ENCODE peak calls at places on chromosomes 13 and 19, in ten cellular contexts. S is tibial nerve, Z is A549, Y is suprapubic skin, T is stomach, L is K562, E is GM12878, W is HepG2, P is H1, O is esophagus muscularis mucosa. Q is an unnamed sample.

GRCh38 chr13:98535501-98536357 is 41.2 kb downstream of the STK24 start:
- DNase-seq in W (peak; percentile 22), E (no peak), S (no peak), Z (no peak), T (no peak), O (no peak), L (no peak), P (no peak), Y (no peak), Q (no peak)

GRCh38 chr13:44385401-44385800 is 11.8 kb downstream of the SERP2 start:
- DNase-seq in E (no peak), L (no peak), S (no peak), O (no peak), Z (no peak), P (no peak), T (no peak), Y (no peak), W (no peak), Q (no peak)

GRCh38 chr13:86425127-86425526 is 625.9 kb upstream of the SLITRK6 start:
- DNase-seq in O (no peak), P (no peak), Y (no peak), E (no peak), T (no peak), Z (no peak), W (no peak), S (no peak), L (no peak), Q (no peak)

GRCh38 chr19:42091300-42092266 is 15.6 kb downstream of the ZNF574 start:
- DNase-seq in L (peak; percentile 48), S (no peak), W (no peak), Y (no peak), E (no peak), P (no peak), Z (peak; percentile 66), O (no peak), T (peak; percentile 62), Q (peak; percentile 72)

GRCh38 chr13:114124921-114125320 is 7.5 kb downstream of the RASA3 start:
- DNase-seq in E (no peak), L (no peak), Z (no peak), O (no peak), S (no peak), T (no peak), W (no peak), P (no peak), Y (no peak), Q (no peak)

GRCh38 chr13:96552523-96552922 is 441.8 kb downstream of the OXGR1 start:
- DNase-seq in W (no peak), O (no peak), E (no peak), S (no peak), T (no peak), Z (no peak), L (no peak), Y (no peak), P (no peak), Q (no peak)

GRCh38 chr19:13132471-13133166 is 14.6 kb downstream of the NACC1 start:
- DNase-seq in Z (no peak), W (no peak), S (no peak), E (no peak), Y (no peak), T (no peak), O (no peak), L (no peak), P (no peak), Q (no peak)

GRCh38 chr13:39196957-39197644 is 158.8 kb downstream of the NHLRC3 start:
- DNase-seq in O (no peak), E (no peak), S (no peak), T (no peak), Y (no peak), W (no peak), P (no peak), Z (no peak), L (no peak), Q (no peak)

GRCh38 chr19:35207391-35207871 is 21.1 kb downstream of the FAM187B start:
- DNase-seq in L (no peak), W (no peak), Z (no peak), E (no peak), P (no peak), T (no peak), Y (no peak), S (no peak), O (peak; percentile 75), Q (no peak)

GRCh38 chr19:16714702-16715294 is 4.8 kb upstream of the NWD1 start:
- DNase-seq in Z (peak; percentile 52), W (peak; percentile 24), L (peak; percentile 78), P (peak; percentile 50), E (peak; percentile 20), O (no peak), Y (peak; percentile 62), S (peak; percentile 27), T (peak; percentile 64), Q (peak; percentile 72)

GRCh38 chr19:2289714-2290435 is 7.9 kb upstream of the PEAK3 start:
- DNase-seq in O (no peak), P (no peak), S (no peak), T (peak; percentile 41), Y (peak; percentile 74), Z (no peak), E (peak; percentile 48), L (peak; percentile 67), W (no peak), Q (peak; percentile 53)

GRCh38 chr13:66558511-66558910 is 671.6 kb downstream of the PCDH9 start:
- DNase-seq in L (peak; percentile 23), P (no peak), Y (no peak), T (no peak), O (no peak), W (no peak), S (no peak), E (no peak), Z (no peak), Q (no peak)

GRCh38 chr13:41588899-41589298 is 131.5 kb downstream of the RGCC start:
- DNase-seq in O (no peak), Z (peak; percentile 70), L (peak; percentile 65), T (no peak), S (no peak), P (no peak), W (peak; percentile 50), E (no peak), Y (no peak), Q (no peak)

GRCh38 chr13:22454586-22454985 is 726.2 kb upstream of the SGCG start:
- DNase-seq in O (no peak), E (no peak), L (no peak), T (no peak), W (no peak), S (no peak), Z (no peak), Y (no peak), P (peak; percentile 41), Q (no peak)

GRCh38 chr19:10339380-10339960 is at the start of gene ICAM3:
- DNase-seq in O (no peak), S (no peak), Y (no peak), L (no peak), W (no peak), T (peak; percentile 36), P (no peak), Z (no peak), E (peak; percentile 43), Q (peak; percentile 58)

GRCh38 chr19:5863030-5863665 is 7.2 kb downstream of the FUT5 start:
- DNase-seq in P (no peak), Z (no peak), S (no peak), E (no peak), O (no peak), Y (no peak), T (no peak), W (no peak), L (no peak), Q (no peak)

GRCh38 chr13:112525306-112525945 is 62.5 kb downstream of the TUBGCP3 start:
- DNase-seq in O (no peak), T (no peak), P (no peak), E (no peak), Z (no peak), Y (no peak), L (no peak), W (no peak), S (no peak), Q (no peak)

GRCh38 chr13:96671073-96671472 is 323.2 kb downstream of the OXGR1 start:
- DNase-seq in P (no peak), E (no peak), Z (no peak), Y (no peak), S (no peak), W (no peak), O (no peak), T (no peak), L (no peak), Q (no peak)

GRCh38 chr13:47415048-47415447 is 518.2 kb upstream of the HTR2A start:
- DNase-seq in Y (no peak), W (no peak), T (no peak), O (no peak), L (no peak), S (no peak), Z (no peak), E (no peak), P (no peak), Q (no peak)

GRCh38 chr13:110944121-110944967 is 29.5 kb upstream of the ANKRD10 start:
- DNase-seq in P (no peak), S (no peak), T (peak; percentile 32), W (peak; percentile 52), O (no peak), Y (no peak), Z (peak; percentile 65), L (peak; percentile 81), E (no peak), Q (peak; percentile 20)

GRCh38 chr13:47539317-47539716 is 461.8 kb downstream of the SUCLA2 start:
- DNase-seq in Z (no peak), P (no peak), T (no peak), Y (no peak), S (no peak), E (no peak), O (no peak), W (no peak), L (no peak), Q (no peak)

GRCh38 chr19:28737526-28737925 is 475.4 kb downstream of the UQCRFS1 start:
- DNase-seq in Y (no peak), T (no peak), W (no peak), S (no peak), L (no peak), Z (no peak), E (no peak), O (no peak), P (no peak), Q (no peak)
- TF ChIP-seq EP300 in Y (no peak), T (no peak), W (no peak), S (no peak), L (no peak), Z (no peak), E (no peak), O (no peak), P (no peak), Q (no peak)

GRCh38 chr19:709196-709964 is 645 bp downstream of the PALM start:
- DNase-seq in T (no peak), O (no peak), Y (no peak), W (no peak), L (no peak), S (no peak), P (no peak), E (no peak), Z (no peak), Q (no peak)
- TF ChIP-seq EP300 in T (no peak), O (no peak), Y (no peak), W (no peak), L (no peak), S (no peak), P (no peak), E (no peak), Z (no peak), Q (no peak)

GRCh38 chr13:107866007-107866665 is 349.2 kb downstream of the LIG4 start:
- DNase-seq in S (no peak), Y (no peak), W (no peak), P (no peak), T (no peak), E (no peak), Z (peak; percentile 5), L (peak; percentile 63), O (no peak), Q (no peak)
- TF ChIP-seq EP300 in S (no peak), Y (no peak), W (no peak), P (no peak), T (no peak), E (no peak), Z (no peak), L (no peak), O (no peak), Q (no peak)

GRCh38 chr19:14363203-14364097 is 17.8 kb upstream of the ADGRE5 start:
- DNase-seq in Y (peak; percentile 72), L (peak; percentile 95), W (peak; percentile 25), S (no peak), T (peak; percentile 50), O (no peak), Z (peak; percentile 87), P (peak; percentile 53), E (no peak), Q (peak; percentile 75)
- TF ChIP-seq EP300 in Y (no peak), L (peak; percentile 52), W (no peak), S (no peak), T (no peak), O (no peak), Z (no peak), P (no peak), E (no peak), Q (no peak)

Q was measured in transverse colon.